ENCODE peak calls at places on chromosome 21, in five cellular contexts. One of them, this sample, is unnamed.

GRCh38 chr21:26119906-26120305 is 50.7 kb downstream of the APP start:
- DNase-seq in left ventricle myocardium inferior: no peak
- DNase-seq in aorta: no peak
- DNase-seq in CD4-positive, alpha-beta T cell: no peak
- DNase-seq in prostate gland: no peak
- DNase-seq in this sample: no peak

GRCh38 chr21:38912355-38912619 is 106.6 kb downstream of the ETS2 start:
- DNase-seq in left ventricle myocardium inferior: no peak
- DNase-seq in aorta: no peak
- DNase-seq in CD4-positive, alpha-beta T cell: no peak
- DNase-seq in prostate gland: no peak
- DNase-seq in this sample: no peak

GRCh38 chr21:38914531-38915385 is 109.0 kb downstream of the ETS2 start:
- DNase-seq in left ventricle myocardium inferior: no peak
- DNase-seq in aorta: no peak
- DNase-seq in CD4-positive, alpha-beta T cell: no peak
- DNase-seq in prostate gland: no peak
- DNase-seq in this sample: no peak

GRCh38 chr21:43733060-43733459 is 14.1 kb downstream of the PDXK start:
- DNase-seq in left ventricle myocardium inferior: no peak
- DNase-seq in aorta: no peak
- DNase-seq in CD4-positive, alpha-beta T cell: no peak
- DNase-seq in prostate gland: no peak
- DNase-seq in this sample: no peak

GRCh38 chr21:46294647-46295176 is 8.6 kb downstream of the YBEY start:
- DNase-seq in left ventricle myocardium inferior: peak
- DNase-seq in aorta: no peak
- DNase-seq in CD4-positive, alpha-beta T cell: no peak
- DNase-seq in prostate gland: no peak
- DNase-seq in this sample: no peak

GRCh38 chr21:39051561-39051949 is 131.7 kb downstream of the PSMG1 start:
- DNase-seq in left ventricle myocardium inferior: no peak
- DNase-seq in aorta: peak
- DNase-seq in CD4-positive, alpha-beta T cell: no peak
- DNase-seq in prostate gland: no peak
- DNase-seq in this sample: no peak

GRCh38 chr21:43899307-43900077 is 34.5 kb downstream of the AGPAT3 start:
- DNase-seq in left ventricle myocardium inferior: no peak
- DNase-seq in aorta: peak
- DNase-seq in CD4-positive, alpha-beta T cell: no peak
- DNase-seq in prostate gland: no peak
- DNase-seq in this sample: no peak

GRCh38 chr21:17900990-17901385 is 81.8 kb upstream of the C21orf91 start:
- DNase-seq in left ventricle myocardium inferior: no peak
- DNase-seq in aorta: no peak
- DNase-seq in CD4-positive, alpha-beta T cell: no peak
- DNase-seq in prostate gland: no peak
- DNase-seq in this sample: no peak

GRCh38 chr21:39125752-39126485 is 57.3 kb downstream of the PSMG1 start:
- DNase-seq in left ventricle myocardium inferior: no peak
- DNase-seq in aorta: no peak
- DNase-seq in CD4-positive, alpha-beta T cell: no peak
- DNase-seq in prostate gland: peak
- DNase-seq in this sample: peak

GRCh38 chr21:37243961-37244360 is 23.2 kb downstream of the VPS26C start:
- DNase-seq in left ventricle myocardium inferior: no peak
- DNase-seq in aorta: no peak
- DNase-seq in CD4-positive, alpha-beta T cell: no peak
- DNase-seq in prostate gland: no peak
- DNase-seq in this sample: no peak
- H3K27ac ChIP-seq in left ventricle myocardium inferior: no peak
- H3K27ac ChIP-seq in aorta: no peak
- H3K27ac ChIP-seq in CD4-positive, alpha-beta T cell: no peak
- H3K27ac ChIP-seq in prostate gland: no peak
- H3K27ac ChIP-seq in this sample: no peak

GRCh38 chr21:14542638-14543037 is 3.5 kb downstream of the SAMSN1 start:
- DNase-seq in left ventricle myocardium inferior: no peak
- DNase-seq in aorta: no peak
- DNase-seq in CD4-positive, alpha-beta T cell: no peak
- DNase-seq in prostate gland: no peak
- DNase-seq in this sample: no peak
- H3K27ac ChIP-seq in left ventricle myocardium inferior: no peak
- H3K27ac ChIP-seq in aorta: no peak
- H3K27ac ChIP-seq in CD4-positive, alpha-beta T cell: peak
- H3K27ac ChIP-seq in prostate gland: no peak
- H3K27ac ChIP-seq in this sample: no peak

GRCh38 chr21:34595457-34595856 is 19.5 kb downstream of the RCAN1 start:
- DNase-seq in left ventricle myocardium inferior: no peak
- DNase-seq in aorta: no peak
- DNase-seq in CD4-positive, alpha-beta T cell: no peak
- DNase-seq in prostate gland: no peak
- DNase-seq in this sample: no peak
- H3K27ac ChIP-seq in left ventricle myocardium inferior: no peak
- H3K27ac ChIP-seq in aorta: no peak
- H3K27ac ChIP-seq in CD4-positive, alpha-beta T cell: no peak
- H3K27ac ChIP-seq in prostate gland: no peak
- H3K27ac ChIP-seq in this sample: no peak

GRCh38 chr21:24045775-24046215 is 1561.5 kb downstream of the MRPL39 start:
- DNase-seq in left ventricle myocardium inferior: peak
- DNase-seq in aorta: peak
- DNase-seq in CD4-positive, alpha-beta T cell: no peak
- DNase-seq in prostate gland: peak
- DNase-seq in this sample: peak

GRCh38 chr21:24045373-24045772 is 1561.9 kb downstream of the MRPL39 start:
- DNase-seq in left ventricle myocardium inferior: no peak
- DNase-seq in aorta: no peak
- DNase-seq in CD4-positive, alpha-beta T cell: no peak
- DNase-seq in prostate gland: no peak
- DNase-seq in this sample: no peak

GRCh38 chr21:24050233-24050632 is 1557.0 kb downstream of the MRPL39 start:
- DNase-seq in left ventricle myocardium inferior: no peak
- DNase-seq in aorta: no peak
- DNase-seq in CD4-positive, alpha-beta T cell: no peak
- DNase-seq in prostate gland: no peak
- DNase-seq in this sample: no peak

GRCh38 chr21:24042687-24043086 is 1564.6 kb downstream of the MRPL39 start:
- DNase-seq in left ventricle myocardium inferior: no peak
- DNase-seq in aorta: no peak
- DNase-seq in CD4-positive, alpha-beta T cell: no peak
- DNase-seq in prostate gland: no peak
- DNase-seq in this sample: no peak

GRCh38 chr21:24046816-24047443 is 1560.4 kb downstream of the MRPL39 start:
- DNase-seq in left ventricle myocardium inferior: no peak
- DNase-seq in aorta: no peak
- DNase-seq in CD4-positive, alpha-beta T cell: no peak
- DNase-seq in prostate gland: no peak
- DNase-seq in this sample: no peak
- H3K27ac ChIP-seq in left ventricle myocardium inferior: no peak
- H3K27ac ChIP-seq in aorta: no peak
- H3K27ac ChIP-seq in CD4-positive, alpha-beta T cell: no peak
- H3K27ac ChIP-seq in prostate gland: no peak
- H3K27ac ChIP-seq in this sample: no peak

DNA sequence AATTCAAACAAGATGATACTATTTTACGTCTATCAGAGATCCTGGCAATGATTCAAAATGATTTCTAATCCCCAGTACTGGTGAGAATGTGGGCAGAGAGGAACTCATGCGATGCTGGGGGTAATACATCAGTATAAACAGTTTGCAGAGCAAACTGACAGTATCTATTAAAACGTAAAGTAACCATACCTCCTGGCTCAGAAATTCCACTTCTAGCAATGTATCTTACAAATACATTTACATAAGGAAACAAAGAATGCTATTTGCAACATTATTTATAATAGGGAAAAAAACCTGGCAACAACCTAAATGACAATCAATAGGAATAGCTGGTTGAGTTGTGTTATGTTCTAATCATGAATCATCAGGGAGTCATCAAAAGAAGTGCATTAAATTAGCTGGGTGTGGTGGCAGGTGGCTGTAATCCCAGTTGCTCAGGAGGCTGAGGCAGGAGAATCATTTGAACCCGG is 15.9 kb downstream of the RCAN1 start:
- DNase-seq in left ventricle myocardium inferior: no peak
- DNase-seq in aorta: no peak
- DNase-seq in CD4-positive, alpha-beta T cell: no peak
- DNase-seq in prostate gland: no peak
- DNase-seq in this sample: no peak
- H3K27ac ChIP-seq in left ventricle myocardium inferior: no peak
- H3K27ac ChIP-seq in aorta: no peak
- H3K27ac ChIP-seq in CD4-positive, alpha-beta T cell: no peak
- H3K27ac ChIP-seq in prostate gland: no peak
- H3K27ac ChIP-seq in this sample: no peak

DNA sequence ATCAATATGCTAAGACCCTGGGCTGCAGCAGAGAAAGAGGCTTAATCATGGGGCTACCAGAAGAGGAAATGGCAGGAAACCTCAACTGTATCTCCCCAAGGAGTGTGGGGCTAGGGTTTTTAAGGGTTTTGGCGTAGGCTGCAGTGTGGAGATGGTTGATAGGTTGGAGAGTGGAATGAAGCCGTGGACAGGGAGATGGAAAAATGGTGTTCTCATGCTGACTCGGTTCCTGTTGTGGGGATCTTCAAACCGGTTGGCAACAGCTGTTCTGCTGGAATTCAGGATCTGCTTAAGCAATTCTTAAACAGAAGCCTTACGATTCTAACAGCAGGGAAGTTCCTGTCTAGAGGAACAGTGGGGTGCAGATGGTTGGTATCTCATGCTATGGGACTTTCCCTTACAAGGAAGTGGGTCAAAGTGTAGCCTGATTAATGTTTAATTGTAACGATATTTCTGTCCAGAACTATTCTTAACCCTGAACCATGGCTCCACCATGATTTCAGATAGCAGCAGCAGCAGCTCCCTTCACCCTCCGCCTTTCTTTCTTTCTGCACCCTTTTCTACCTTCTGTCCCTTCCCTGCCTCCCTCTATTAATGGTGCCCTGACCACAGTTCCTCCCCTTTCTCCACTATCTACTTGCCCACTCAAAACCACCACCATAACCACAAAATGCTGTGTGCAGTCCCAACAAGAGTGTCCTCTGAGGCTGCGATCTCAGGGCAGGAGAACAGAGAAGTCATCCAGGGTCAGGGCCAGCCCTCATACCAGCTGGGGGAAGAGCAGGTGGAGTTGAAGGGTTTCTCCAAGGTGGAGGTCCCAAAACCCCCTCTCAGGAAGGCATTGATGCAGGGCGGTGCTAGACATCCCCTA is 30.8 kb downstream of the RSPH1 start:
- DNase-seq in left ventricle myocardium inferior: no peak
- DNase-seq in aorta: no peak
- DNase-seq in CD4-positive, alpha-beta T cell: peak
- DNase-seq in prostate gland: no peak
- DNase-seq in this sample: peak
- H3K27ac ChIP-seq in left ventricle myocardium inferior: no peak
- H3K27ac ChIP-seq in aorta: no peak
- H3K27ac ChIP-seq in CD4-positive, alpha-beta T cell: no peak
- H3K27ac ChIP-seq in prostate gland: no peak
- H3K27ac ChIP-seq in this sample: peak

GRCh38 chr21:36852293-36852692 is 114.2 kb downstream of the HLCS start:
- DNase-seq in left ventricle myocardium inferior: no peak
- DNase-seq in aorta: no peak
- DNase-seq in CD4-positive, alpha-beta T cell: no peak
- DNase-seq in prostate gland: no peak
- DNase-seq in this sample: no peak
- H3K27ac ChIP-seq in left ventricle myocardium inferior: no peak
- H3K27ac ChIP-seq in aorta: no peak
- H3K27ac ChIP-seq in CD4-positive, alpha-beta T cell: no peak
- H3K27ac ChIP-seq in prostate gland: no peak
- H3K27ac ChIP-seq in this sample: no peak

This sample was measured in Karpas-422.